ENCODE peak calls at places on chromosome 17, in eight cellular contexts. D is uterus, V is neuronal stem cell, U is pancreas, L is neural progenitor cell, P is HCT116, G is prostate gland, W is heart left ventricle. J is an unnamed sample. For H3K4me1, the result is how much of the 10 kb centered on the place peaks cover.

GRCh38 chr17:74759243-74759801 is 10.9 kb downstream of the NHERF1 start:
- DNase-seq in D (no peak), V (no peak), U (no peak), L (no peak), P (no peak), G (no peak), W (no peak), J (no peak)

GRCh38 chr17:39626171-39626670 is 531 bp upstream of the PPP1R1B start:
- DNase-seq in D (no peak), V (no peak), U (peak), L (no peak), P (no peak), G (no peak), W (no peak), J (no peak)

GRCh38 chr17:7843536-7844291 is 9.7 kb downstream of the KDM6B start:
- DNase-seq in D (peak), V (peak), U (peak), L (peak), P (no peak), G (peak), W (peak), J (peak)

GRCh38 chr17:29216856-29217255 is 29.8 kb upstream of the CRYBA1 start:
- DNase-seq in D (no peak), V (no peak), U (no peak), L (no peak), P (no peak), G (no peak), W (no peak), J (no peak)

GRCh38 chr17:38349097-38349904 is 2.3 kb upstream of the SOCS7 start:
- DNase-seq in D (peak), V (peak), U (peak), L (peak), P (peak), G (peak), W (peak), J (peak)

GRCh38 chr17:68909066-68909465 is 46.1 kb downstream of the ABCA8 start:
- DNase-seq in D (peak), V (no peak), U (no peak), L (no peak), P (peak), G (peak), W (peak), J (peak)

GRCh38 chr17:8161289-8162231 is 1.2 kb downstream of the VAMP2 start:
- DNase-seq in D (no peak), V (no peak), U (peak), L (no peak), P (no peak), G (no peak), W (no peak), J (no peak)

GRCh38 chr17:42163113-42163512 is 8.3 kb upstream of the RAB5C start:
- DNase-seq in D (no peak), V (no peak), U (no peak), L (peak), P (peak), G (no peak), W (no peak), J (no peak)

GRCh38 chr17:39999067-39999466 is 16.2 kb upstream of the CSF3 start:
- DNase-seq in D (no peak), V (no peak), U (no peak), L (no peak), P (no peak), G (no peak), W (no peak), J (no peak)

DNA sequence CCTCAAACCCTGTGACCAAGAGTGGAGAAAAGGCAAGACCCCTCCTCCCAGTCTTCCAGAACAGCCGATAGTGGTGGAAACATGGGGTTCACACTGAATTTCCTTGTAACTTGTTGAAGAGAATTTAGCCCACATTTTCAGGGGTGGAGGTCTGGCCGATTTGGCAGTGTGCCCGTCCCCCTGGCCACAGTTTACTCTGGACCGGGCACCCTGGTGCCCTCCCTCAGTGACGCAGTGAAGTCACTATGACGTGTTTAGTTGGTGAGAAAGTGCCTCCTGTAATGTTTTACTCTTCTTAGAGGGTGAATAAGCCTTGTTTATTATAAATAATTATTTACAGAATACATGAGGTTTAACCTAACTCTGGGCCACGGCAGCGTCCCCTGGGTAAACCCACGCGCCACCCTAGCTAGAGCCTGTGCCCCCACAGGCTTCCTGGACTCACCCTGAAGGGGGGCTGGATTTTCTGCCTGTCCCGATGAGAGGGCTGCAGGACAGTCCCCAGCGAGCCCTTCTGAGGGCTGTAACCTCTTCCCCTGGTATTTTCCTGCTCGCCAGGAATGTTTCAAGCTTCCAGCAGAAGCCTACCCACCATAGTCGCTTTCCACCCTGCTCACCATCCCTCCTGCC is 316.9 kb downstream of the SEC14L1 start:
- DNase-seq in D (no peak), V (no peak), U (no peak), L (no peak), P (no peak), G (no peak), W (no peak), J (no peak)
- H3K4me1 ChIP-seq in D (under half), V (under half), U (under half), L (half or more), P (under half), G (under half), W (under half), J (half or more)

GRCh38 chr17:46732133-46732532 is 86.4 kb downstream of the WNT3 start:
- DNase-seq in D (no peak), V (no peak), U (no peak), L (peak), P (no peak), G (no peak), W (no peak), J (no peak)
- H3K4me3 ChIP-seq in D (no peak), V (no peak), U (no peak), L (peak), P (no peak), G (no peak), W (no peak), J (no peak)

DNA sequence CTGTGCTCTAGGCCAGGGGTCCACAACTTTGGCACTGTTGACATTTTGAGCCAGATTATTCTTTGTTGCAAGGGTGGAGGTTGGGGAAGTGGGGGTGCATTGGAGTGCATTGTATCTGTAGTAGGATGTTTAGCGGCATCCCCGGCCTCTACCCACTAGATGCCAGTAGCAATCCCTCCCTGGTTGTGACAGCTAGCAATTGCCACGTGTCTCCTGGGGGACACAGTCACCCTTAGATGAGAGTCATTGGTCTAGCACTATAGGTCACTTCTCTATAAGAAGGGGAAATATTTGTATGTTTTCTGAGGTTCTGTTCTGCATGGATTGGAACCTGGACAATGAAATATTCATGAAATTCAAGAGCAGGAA is 32.4 kb downstream of the MSI2 start:
- DNase-seq in D (no peak), V (no peak), U (no peak), L (no peak), P (no peak), G (no peak), W (peak), J (no peak)
- H3K4me1 ChIP-seq in D (under half), V (half or more), U (under half), L (half or more), P (under half), G (under half), W (under half), J (half or more)

GRCh38 chr17:18368948-18369347 is 5.6 kb upstream of the SHMT1 start:
- DNase-seq in D (no peak), V (no peak), U (no peak), L (no peak), P (no peak), G (no peak), W (no peak), J (no peak)
- H3K4me3 ChIP-seq in D (no peak), V (no peak), U (no peak), L (no peak), P (no peak), G (no peak), W (no peak), J (no peak)

GRCh38 chr17:77424585-77425344 is 284.0 kb downstream of the SEC14L1 start:
- DNase-seq in D (peak), V (no peak), U (peak), L (no peak), P (no peak), G (no peak), W (peak), J (peak)

GRCh38 chr17:77427471-77427991 is 286.8 kb downstream of the SEC14L1 start:
- DNase-seq in D (peak), V (no peak), U (no peak), L (no peak), P (no peak), G (no peak), W (peak), J (peak)

GRCh38 chr17:77428020-77428781 is 287.4 kb downstream of the SEC14L1 start:
- DNase-seq in D (no peak), V (no peak), U (no peak), L (no peak), P (no peak), G (no peak), W (peak), J (no peak)

GRCh38 chr17:77425791-77426641 is 285.2 kb downstream of the SEC14L1 start:
- DNase-seq in D (peak), V (no peak), U (no peak), L (peak), P (no peak), G (peak), W (peak), J (no peak)

GRCh38 chr17:77426676-77427386 is 286.1 kb downstream of the SEC14L1 start:
- DNase-seq in D (no peak), V (no peak), U (no peak), L (no peak), P (no peak), G (no peak), W (peak), J (no peak)
- H3K4me1 ChIP-seq in D (half or more), V (under half), U (under half), L (under half), P (under half), G (under half), W (half or more), J (half or more)

J was measured in testis.